ENCODE peak calls at places on chromosomes 7 and 10, in seven cellular contexts. One of them, this sample, is unnamed.

GRCh38 chr7:98875501-98875900 is 2.8 kb upstream of the TRRAP start:
- DNase-seq in colonic mucosa: no peak
- DNase-seq in spleen: peak; percentile 41
- DNase-seq in transverse colon: no peak
- DNase-seq in cardiac muscle cell: no peak
- DNase-seq in neural progenitor cell: no peak
- DNase-seq in IMR-90: no peak
- DNase-seq in this sample: no peak

GRCh38 chr7:35894721-35895120 is 93.9 kb downstream of the SEPTIN7 start:
- DNase-seq in colonic mucosa: no peak
- DNase-seq in spleen: no peak
- DNase-seq in transverse colon: no peak
- DNase-seq in cardiac muscle cell: no peak
- DNase-seq in neural progenitor cell: no peak
- DNase-seq in IMR-90: no peak
- DNase-seq in this sample: no peak

GRCh38 chr10:97270523-97271154 is 21.8 kb downstream of the ARHGAP19 start:
- DNase-seq in colonic mucosa: no peak
- DNase-seq in spleen: no peak
- DNase-seq in transverse colon: no peak
- DNase-seq in cardiac muscle cell: peak; percentile 67
- DNase-seq in neural progenitor cell: peak; percentile 18
- DNase-seq in IMR-90: peak; percentile 76
- DNase-seq in this sample: peak; percentile 68

GRCh38 chr10:31759124-31759798 is 169.4 kb downstream of the ARHGAP12 start:
- DNase-seq in colonic mucosa: peak; percentile 83
- DNase-seq in spleen: peak; percentile 88
- DNase-seq in transverse colon: peak; percentile 71
- DNase-seq in cardiac muscle cell: peak; percentile 38
- DNase-seq in neural progenitor cell: peak; percentile 74
- DNase-seq in IMR-90: no peak
- DNase-seq in this sample: no peak

GRCh38 chr7:133448012-133448411 is 195.1 kb downstream of the EXOC4 start:
- DNase-seq in colonic mucosa: no peak
- DNase-seq in spleen: no peak
- DNase-seq in transverse colon: no peak
- DNase-seq in cardiac muscle cell: no peak
- DNase-seq in neural progenitor cell: no peak
- DNase-seq in IMR-90: no peak
- DNase-seq in this sample: no peak

GRCh38 chr7:134778941-134779740 is at the start of gene CALD1:
- DNase-seq in colonic mucosa: peak; percentile 57
- DNase-seq in spleen: no peak
- DNase-seq in transverse colon: peak; percentile 67
- DNase-seq in cardiac muscle cell: peak; percentile 99
- DNase-seq in neural progenitor cell: peak; percentile 88
- DNase-seq in IMR-90: peak; percentile 99
- DNase-seq in this sample: peak; percentile 100

GRCh38 chr10:44398747-44399477 is 14.0 kb upstream of the CXCL12 start:
- DNase-seq in colonic mucosa: no peak
- DNase-seq in spleen: no peak
- DNase-seq in transverse colon: no peak
- DNase-seq in cardiac muscle cell: no peak
- DNase-seq in neural progenitor cell: no peak
- DNase-seq in IMR-90: no peak
- DNase-seq in this sample: no peak

GRCh38 chr7:99579956-99580777 is 17.9 kb upstream of the TMEM225B start:
- DNase-seq in colonic mucosa: peak; percentile 27
- DNase-seq in spleen: peak; percentile 82
- DNase-seq in transverse colon: peak; percentile 34
- DNase-seq in cardiac muscle cell: peak; percentile 35
- DNase-seq in neural progenitor cell: peak; percentile 88
- DNase-seq in IMR-90: peak; percentile 23
- DNase-seq in this sample: no peak

GRCh38 chr7:74544706-74545469 is 91.2 kb downstream of the GTF2IRD1 start:
- DNase-seq in colonic mucosa: peak; percentile 76
- DNase-seq in spleen: no peak
- DNase-seq in transverse colon: peak; percentile 65
- DNase-seq in cardiac muscle cell: peak; percentile 67
- DNase-seq in neural progenitor cell: peak; percentile 82
- DNase-seq in IMR-90: peak; percentile 64
- DNase-seq in this sample: peak; percentile 52

GRCh38 chr10:117989962-117990361 is 56.8 kb downstream of the RAB11FIP2 start:
- DNase-seq in colonic mucosa: no peak
- DNase-seq in spleen: no peak
- DNase-seq in transverse colon: no peak
- DNase-seq in cardiac muscle cell: no peak
- DNase-seq in neural progenitor cell: no peak
- DNase-seq in IMR-90: no peak
- DNase-seq in this sample: no peak

GRCh38 chr10:44382131-44382858 is 2.6 kb downstream of the CXCL12 start:
- DNase-seq in colonic mucosa: no peak
- DNase-seq in spleen: peak; percentile 70
- DNase-seq in transverse colon: no peak
- DNase-seq in cardiac muscle cell: peak; percentile 40
- DNase-seq in neural progenitor cell: peak; percentile 50
- DNase-seq in IMR-90: no peak
- DNase-seq in this sample: no peak

GRCh38 chr7:149381245-149381644 is 79.6 kb downstream of the ZNF777 start:
- DNase-seq in colonic mucosa: no peak
- DNase-seq in spleen: no peak
- DNase-seq in transverse colon: no peak
- DNase-seq in cardiac muscle cell: no peak
- DNase-seq in neural progenitor cell: no peak
- DNase-seq in IMR-90: no peak
- DNase-seq in this sample: no peak

GRCh38 chr7:136693166-136694119 is 175.0 kb upstream of the CHRM2 start:
- DNase-seq in colonic mucosa: no peak
- DNase-seq in spleen: no peak
- DNase-seq in transverse colon: no peak
- DNase-seq in cardiac muscle cell: no peak
- DNase-seq in neural progenitor cell: no peak
- DNase-seq in IMR-90: no peak
- DNase-seq in this sample: no peak

GRCh38 chr10:133258818-133259602 is 17.7 kb downstream of the ADAM8 start:
- DNase-seq in colonic mucosa: peak; percentile 70
- DNase-seq in spleen: peak; percentile 91
- DNase-seq in transverse colon: peak; percentile 70
- DNase-seq in cardiac muscle cell: peak; percentile 99
- DNase-seq in neural progenitor cell: no peak
- DNase-seq in IMR-90: peak; percentile 100
- DNase-seq in this sample: peak; percentile 97

GRCh38 chr7:94595717-94596116 is 60.2 kb downstream of the SGCE start:
- DNase-seq in colonic mucosa: no peak
- DNase-seq in spleen: no peak
- DNase-seq in transverse colon: no peak
- DNase-seq in cardiac muscle cell: no peak
- DNase-seq in neural progenitor cell: no peak
- DNase-seq in IMR-90: no peak
- DNase-seq in this sample: no peak

GRCh38 chr10:91976324-91977051 is 52.9 kb downstream of the BTAF1 start:
- DNase-seq in colonic mucosa: no peak
- DNase-seq in spleen: no peak
- DNase-seq in transverse colon: no peak
- DNase-seq in cardiac muscle cell: peak; percentile 73
- DNase-seq in neural progenitor cell: no peak
- DNase-seq in IMR-90: no peak
- DNase-seq in this sample: no peak

DNA sequence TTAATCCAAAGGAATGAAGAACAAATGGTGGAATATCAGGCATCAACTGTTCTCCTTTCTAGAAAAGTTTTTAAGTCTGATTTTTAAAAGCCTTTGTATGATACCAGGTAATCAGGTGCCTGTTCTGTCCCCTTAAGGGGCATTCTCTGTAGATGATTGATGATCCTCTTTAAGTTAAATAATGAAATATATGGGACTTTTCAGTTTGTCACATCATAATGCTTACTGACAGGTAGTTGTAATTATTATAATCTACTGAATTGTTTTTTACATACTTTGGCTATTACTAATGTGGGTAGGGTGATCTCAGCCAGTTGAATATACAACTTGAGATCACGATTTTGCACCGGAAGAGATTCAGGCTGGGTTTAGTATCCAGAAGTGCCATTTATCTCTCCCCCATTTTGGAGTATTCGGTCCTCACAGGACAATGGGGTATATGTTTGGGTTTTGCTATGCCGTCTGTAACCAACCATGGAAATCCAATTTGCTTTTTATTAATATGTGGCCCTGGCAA is 330.2 kb downstream of the BICC1 start:
- DNase-seq in colonic mucosa: no peak
- DNase-seq in spleen: no peak
- DNase-seq in transverse colon: no peak
- DNase-seq in cardiac muscle cell: no peak
- DNase-seq in neural progenitor cell: no peak
- DNase-seq in IMR-90: peak; percentile 12
- DNase-seq in this sample: no peak
- H3K27ac ChIP-seq in colonic mucosa: no peak overlapping the region
- H3K27ac ChIP-seq in spleen: no peak overlapping the region
- H3K27ac ChIP-seq in transverse colon: no peak overlapping the region
- H3K27ac ChIP-seq in cardiac muscle cell: no peak overlapping the region
- H3K27ac ChIP-seq in neural progenitor cell: no peak overlapping the region
- H3K27ac ChIP-seq in IMR-90: no peak overlapping the region
- H3K27ac ChIP-seq in this sample: no peak overlapping the region

GRCh38 chr10:625335-625699 is 64.2 kb downstream of the DIP2C start:
- DNase-seq in colonic mucosa: no peak
- DNase-seq in spleen: peak; percentile 76
- DNase-seq in transverse colon: no peak
- DNase-seq in cardiac muscle cell: no peak
- DNase-seq in neural progenitor cell: peak; percentile 63
- DNase-seq in IMR-90: no peak
- DNase-seq in this sample: peak; percentile 43
- H3K4me3 ChIP-seq in colonic mucosa: no peak overlapping the region
- H3K4me3 ChIP-seq in spleen: no peak overlapping the region
- H3K4me3 ChIP-seq in transverse colon: no peak overlapping the region
- H3K4me3 ChIP-seq in cardiac muscle cell: no peak overlapping the region
- H3K4me3 ChIP-seq in neural progenitor cell: no peak overlapping the region
- H3K4me3 ChIP-seq in IMR-90: no peak overlapping the region
- H3K4me3 ChIP-seq in this sample: peak overlapping the region; percentile 12

GRCh38 chr7:138449580-138449979 is 10.5 kb upstream of the TRIM24 start:
- DNase-seq in colonic mucosa: no peak
- DNase-seq in spleen: no peak
- DNase-seq in transverse colon: no peak
- DNase-seq in cardiac muscle cell: peak; percentile 10
- DNase-seq in neural progenitor cell: peak; percentile 36
- DNase-seq in IMR-90: no peak
- DNase-seq in this sample: no peak
- TF ChIP-seq CTCF in colonic mucosa: no peak
- TF ChIP-seq CTCF in spleen: no peak
- TF ChIP-seq CTCF in transverse colon: no peak
- TF ChIP-seq CTCF in cardiac muscle cell: no peak
- TF ChIP-seq CTCF in neural progenitor cell: peak; percentile 37
- TF ChIP-seq CTCF in IMR-90: peak; percentile 13
- TF ChIP-seq CTCF in this sample: peak; percentile 41

GRCh38 chr7:6350057-6350752 is 77.8 kb upstream of the CYTH3 start:
- DNase-seq in colonic mucosa: no peak
- DNase-seq in spleen: no peak
- DNase-seq in transverse colon: no peak
- DNase-seq in cardiac muscle cell: no peak
- DNase-seq in neural progenitor cell: no peak
- DNase-seq in IMR-90: peak; percentile 50
- DNase-seq in this sample: no peak
- H3K27ac ChIP-seq in colonic mucosa: no peak overlapping the region
- H3K27ac ChIP-seq in spleen: peak overlapping the region; percentile 87
- H3K27ac ChIP-seq in transverse colon: peak overlapping the region; percentile 23
- H3K27ac ChIP-seq in cardiac muscle cell: no peak overlapping the region
- H3K27ac ChIP-seq in neural progenitor cell: no peak overlapping the region
- H3K27ac ChIP-seq in IMR-90: peak overlapping the region; percentile 23
- H3K27ac ChIP-seq in this sample: no peak overlapping the region

GRCh38 chr10:5096108-5096507 is 1.9 kb downstream of the AKR1C3 start:
- DNase-seq in colonic mucosa: no peak
- DNase-seq in spleen: no peak
- DNase-seq in transverse colon: no peak
- DNase-seq in cardiac muscle cell: no peak
- DNase-seq in neural progenitor cell: no peak
- DNase-seq in IMR-90: no peak
- DNase-seq in this sample: no peak

GRCh38 chr10:5092848-5093790 is 1.1 kb upstream of the AKR1C3 start:
- DNase-seq in colonic mucosa: no peak
- DNase-seq in spleen: no peak
- DNase-seq in transverse colon: no peak
- DNase-seq in cardiac muscle cell: no peak
- DNase-seq in neural progenitor cell: no peak
- DNase-seq in IMR-90: no peak
- DNase-seq in this sample: no peak

GRCh38 chr10:5092375-5092774 is 1.8 kb upstream of the AKR1C3 start:
- DNase-seq in colonic mucosa: no peak
- DNase-seq in spleen: no peak
- DNase-seq in transverse colon: no peak
- DNase-seq in cardiac muscle cell: no peak
- DNase-seq in neural progenitor cell: no peak
- DNase-seq in IMR-90: no peak
- DNase-seq in this sample: no peak

GRCh38 chr10:5094265-5095205 is at the start of gene AKR1C3:
- DNase-seq in colonic mucosa: peak; percentile 30
- DNase-seq in spleen: no peak
- DNase-seq in transverse colon: no peak
- DNase-seq in cardiac muscle cell: peak; percentile 88
- DNase-seq in neural progenitor cell: no peak
- DNase-seq in IMR-90: peak; percentile 65
- DNase-seq in this sample: peak; percentile 29

GRCh38 chr10:5095687-5096086 is 1.5 kb downstream of the AKR1C3 start:
- DNase-seq in colonic mucosa: no peak
- DNase-seq in spleen: no peak
- DNase-seq in transverse colon: no peak
- DNase-seq in cardiac muscle cell: peak; percentile 16
- DNase-seq in neural progenitor cell: no peak
- DNase-seq in IMR-90: no peak
- DNase-seq in this sample: no peak
- H3K4me3 ChIP-seq in colonic mucosa: peak overlapping the region; percentile 49
- H3K4me3 ChIP-seq in spleen: no peak overlapping the region
- H3K4me3 ChIP-seq in transverse colon: peak overlapping the region; percentile 35
- H3K4me3 ChIP-seq in cardiac muscle cell: no peak overlapping the region
- H3K4me3 ChIP-seq in neural progenitor cell: no peak overlapping the region
- H3K4me3 ChIP-seq in IMR-90: no peak overlapping the region
- H3K4me3 ChIP-seq in this sample: no peak overlapping the region

This sample was measured in brain microvascular endothelial cell.